ENCODE peak calls at places on chromosomes 13 and 19, in six cellular contexts. F, A, E, M, R and Z are unnamed samples.

GRCh38 chr13:59641261-59641660 is 522.5 kb downstream of the DIAPH3 start:
- DNase-seq in A (no peak), R (no peak), M (peak; percentile 64), E (no peak), F (peak; percentile 70), Z (no peak)

GRCh38 chr19:50835103-50835784 is 1.9 kb upstream of the KLK15 start:
- DNase-seq in E (no peak), F (no peak), R (no peak), A (no peak), M (no peak), Z (no peak)

GRCh38 chr13:57375876-57376275 is 208.9 kb downstream of the PRR20E start:
- DNase-seq in F (no peak), R (no peak), E (no peak), M (no peak), A (no peak), Z (no peak)

GRCh38 chr19:55940306-55940705 is 7.3 kb upstream of the NLRP8 start:
- DNase-seq in A (no peak), M (no peak), F (no peak), R (no peak), E (no peak), Z (no peak)

GRCh38 chr13:75762066-75762937 is 126.2 kb downstream of the LMO7 start:
- DNase-seq in F (no peak), R (no peak), A (peak; percentile 24), M (no peak), E (peak; percentile 15), Z (peak; percentile 76)

GRCh38 chr13:111658150-111659100 is 338.0 kb downstream of the TEX29 start:
- DNase-seq in M (peak; percentile 56), R (no peak), F (peak; percentile 49), A (no peak), E (no peak), Z (no peak)

GRCh38 chr13:50867641-50867952 is 24.1 kb upstream of the DLEU7 start:
- DNase-seq in A (no peak), F (no peak), E (no peak), M (no peak), R (no peak), Z (no peak)

GRCh38 chr19:56170261-56170660 is 5.5 kb upstream of the GALP start:
- DNase-seq in R (peak; percentile 46), A (peak; percentile 73), M (no peak), E (peak; percentile 86), F (no peak), Z (no peak)

GRCh38 chr13:68850160-68850559 is 1257.5 kb upstream of the ATXN8OS start:
- DNase-seq in R (no peak), A (no peak), E (no peak), M (no peak), F (no peak), Z (no peak)

GRCh38 chr19:5805465-5806132 is 732 bp downstream of the NRTN start:
- DNase-seq in A (peak; percentile 62), F (peak; percentile 94), E (peak; percentile 65), R (peak; percentile 86), M (peak; percentile 95), Z (peak; percentile 34)

GRCh38 chr19:46920341-46920740 is 59.5 kb downstream of the ARHGAP35 start:
- DNase-seq in F (no peak), R (no peak), M (no peak), A (no peak), E (no peak), Z (no peak)

GRCh38 chr13:106610511-106610910 is 42.6 kb upstream of the ARGLU1 start:
- DNase-seq in R (no peak), A (no peak), E (no peak), F (no peak), M (no peak), Z (no peak)

GRCh38 chr13:38662362-38662761 is 24.5 kb upstream of the FREM2 start:
- DNase-seq in F (no peak), A (no peak), R (no peak), E (no peak), M (no peak), Z (no peak)

GRCh38 chr19:472005-472858 is 11.4 kb upstream of the SHC2 start:
- DNase-seq in E (no peak), M (no peak), F (no peak), A (no peak), R (no peak), Z (no peak)

GRCh38 chr19:8455018-8455417 is 10.2 kb downstream of the HNRNPM start:
- DNase-seq in A (no peak), R (no peak), F (no peak), M (no peak), E (no peak), Z (no peak)

GRCh38 chr13:95834134-95834765 is 157.3 kb downstream of the DNAJC3 start:
- DNase-seq in R (peak; percentile 60), E (peak; percentile 32), F (peak; percentile 81), A (peak; percentile 37), M (peak; percentile 63), Z (peak; percentile 81)

GRCh38 chr19:4403005-4403761 is 743 bp downstream of the CHAF1A start:
- DNase-seq in F (no peak), E (no peak), R (no peak), A (peak; percentile 11), M (no peak), Z (no peak)

GRCh38 chr19:19361075-19361594 is 40.5 kb downstream of the MAU2 start:
- DNase-seq in F (peak; percentile 90), M (peak; percentile 87), E (peak; percentile 83), R (peak; percentile 76), A (peak; percentile 84), Z (peak; percentile 85)

GRCh38 chr13:81602236-81602635 is 1261.3 kb upstream of the SPRY2 start:
- DNase-seq in E (no peak), F (no peak), R (no peak), M (no peak), A (no peak), Z (no peak)

GRCh38 chr13:33999830-34000605 is 182.1 kb downstream of the RFC3 start:
- DNase-seq in M (no peak), R (no peak), E (no peak), F (no peak), A (no peak), Z (no peak)

GRCh38 chr13:90485441-90485840 is 862.0 kb upstream of the MIR17HG start:
- DNase-seq in F (no peak), R (no peak), M (no peak), E (no peak), A (peak; percentile 26), Z (no peak)

GRCh38 chr13:99601535-99601934 is 100.3 kb downstream of the TM9SF2 start:
- DNase-seq in R (no peak), M (no peak), E (no peak), F (no peak), A (no peak), Z (no peak)

GRCh38 chr13:33918199-33918932 is 100.4 kb downstream of the RFC3 start:
- DNase-seq in A (peak; percentile 26), R (no peak), F (no peak), M (no peak), E (no peak), Z (peak; percentile 28)

GRCh38 chr19:39915848-39916215 is 18.6 kb downstream of the FCGBP start:
- DNase-seq in A (no peak), R (no peak), E (no peak), F (no peak), M (no peak), Z (no peak)

GRCh38 chr19:50796634-50797428 is 6.6 kb downstream of the ACP4 start:
- DNase-seq in E (no peak), M (no peak), F (no peak), R (no peak), A (no peak), Z (no peak)

GRCh38 chr19:40799558-40800338 is 757 bp downstream of the EGLN2 start:
- DNase-seq in E (no peak), M (peak; percentile 62), A (no peak), F (peak; percentile 73), R (no peak), Z (peak; percentile 64)

GRCh38 chr19:17402982-17403855 is 2.2 kb downstream of the BST2 start:
- DNase-seq in F (peak; percentile 88), M (peak; percentile 77), E (no peak), R (peak; percentile 97), A (peak; percentile 49), Z (peak; percentile 28)

GRCh38 chr19:46845959-46846459 is 4.6 kb downstream of the AP2S1 start:
- DNase-seq in M (no peak), E (no peak), F (no peak), R (peak; percentile 41), A (no peak), Z (no peak)

DNA sequence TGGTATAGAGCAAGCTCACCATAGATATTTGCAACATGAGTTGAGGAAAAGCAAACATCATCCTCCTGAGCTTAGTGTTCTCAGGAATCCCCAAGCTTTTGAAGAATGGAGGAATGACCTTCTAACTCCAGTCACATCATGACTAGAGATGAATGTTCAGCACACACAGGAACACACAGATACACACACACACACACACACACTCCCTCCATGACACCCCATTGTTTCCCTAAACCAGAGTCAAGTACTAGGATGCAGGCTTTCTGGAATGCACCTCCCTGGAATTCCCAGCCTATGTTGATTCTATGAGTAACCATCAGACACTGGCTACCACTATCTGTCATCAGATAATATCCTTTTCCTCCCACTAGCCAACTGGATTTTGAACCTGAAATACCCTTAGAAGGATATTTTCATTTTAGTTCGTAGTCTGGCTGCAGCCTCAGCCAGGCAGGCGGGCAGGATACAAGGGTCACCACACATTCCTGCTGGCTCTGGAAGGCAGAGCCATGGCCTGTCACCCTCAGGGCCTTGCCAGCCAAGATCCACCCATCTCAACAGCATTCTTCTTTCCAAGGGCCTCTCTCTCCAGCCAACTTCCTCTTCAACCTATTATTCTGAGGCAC is 162.4 kb downstream of the FOXO1 start:
- DNase-seq in A (peak; percentile 90), M (no peak), E (peak; percentile 99), R (no peak), F (no peak), Z (peak; percentile 99)
- TF ChIP-seq JUN in A (no peak), M (no peak), E (peak; percentile 91), R (no peak), F (no peak), Z (peak; percentile 95)

GRCh38 chr19:49456351-49456750 is 3.3 kb downstream of the ALDH16A1 start:
- DNase-seq in E (no peak), F (no peak), A (peak; percentile 64), M (no peak), R (no peak), Z (no peak)

GRCh38 chr19:49458567-49458903 is 5.5 kb downstream of the ALDH16A1 start:
- DNase-seq in F (no peak), E (no peak), A (no peak), M (no peak), R (no peak), Z (no peak)

GRCh38 chr19:49453013-49453756 is at the start of gene ALDH16A1:
- DNase-seq in M (peak; percentile 96), A (peak; percentile 99), F (peak; percentile 97), E (peak; percentile 95), R (peak; percentile 92), Z (peak; percentile 98)

GRCh38 chr19:49453757-49454248 is 778 bp downstream of the ALDH16A1 start:
- DNase-seq in R (peak; percentile 70), M (no peak), F (no peak), E (no peak), A (no peak), Z (no peak)

GRCh38 chr19:49455729-49456128 is 2.7 kb downstream of the ALDH16A1 start:
- DNase-seq in E (no peak), M (no peak), A (no peak), F (no peak), R (no peak), Z (no peak)
- TF ChIP-seq MAX in E (no peak), M (no peak), A (no peak), F (no peak), R (no peak), Z (no peak)

GRCh38 chr19:10043286-10043927 is 30.1 kb downstream of the RDH8 start:
- DNase-seq in A (no peak), F (no peak), M (no peak), R (no peak), E (no peak), Z (no peak)
- TF ChIP-seq JUN in A (no peak), F (no peak), M (no peak), R (no peak), E (no peak), Z (no peak)

GRCh38 chr19:2426661-2427322 is 594 bp downstream of the TIMM13 start:
- DNase-seq in E (peak; percentile 64), F (peak; percentile 79), R (peak; percentile 90), M (peak; percentile 61), A (peak; percentile 59), Z (no peak)
- TF ChIP-seq MAX in E (peak; percentile 74), F (peak; percentile 86), R (peak; percentile 77), M (peak; percentile 91), A (peak; percentile 90), Z (peak; percentile 57)